ENCODE peak calls at places on chromosome 1, in five cellular contexts. W, J, K, X and Z are unnamed samples.

GRCh38 chr1:37575692-37576091 is 19.0 kb downstream of the DNALI1 start:
- DNase-seq in W (no peak), J (no peak), K (no peak), X (no peak), Z (no peak)

GRCh38 chr1:183226963-183227362 is 40.9 kb downstream of the LAMC2 start:
- DNase-seq in W (no peak), J (no peak), K (no peak), X (no peak), Z (peak; percentile 32)

GRCh38 chr1:51341876-51342496 is 11.6 kb upstream of the TTC39A start:
- DNase-seq in W (no peak), J (no peak), K (no peak), X (no peak), Z (peak; percentile 16)

GRCh38 chr1:58839871-58840835 is 56.3 kb upstream of the JUN start:
- DNase-seq in W (no peak), J (peak; percentile 56), K (no peak), X (no peak), Z (no peak)

GRCh38 chr1:211577826-211578639 is 928 bp downstream of the SLC30A1 start:
- DNase-seq in W (peak; percentile 74), J (peak; percentile 58), K (peak; percentile 96), X (peak; percentile 80), Z (peak; percentile 79)

GRCh38 chr1:56550132-56550531 is 29.2 kb downstream of the PLPP3 start:
- DNase-seq in W (no peak), J (no peak), K (no peak), X (no peak), Z (no peak)

GRCh38 chr1:89567797-89568196 is 43.2 kb downstream of the LRRC8B start:
- DNase-seq in W (no peak), J (no peak), K (no peak), X (no peak), Z (no peak)

GRCh38 chr1:234721476-234722266 is 111.7 kb upstream of the IRF2BP2 start:
- DNase-seq in W (no peak), J (peak; percentile 50), K (no peak), X (no peak), Z (no peak)

GRCh38 chr1:156706647-156707008 is 1.2 kb upstream of the CRABP2 start:
- DNase-seq in W (no peak), J (no peak), K (peak; percentile 76), X (no peak), Z (no peak)

GRCh38 chr1:157803851-157804250 is 16.1 kb downstream of the FCRL1 start:
- DNase-seq in W (peak; percentile 40), J (no peak), K (no peak), X (no peak), Z (no peak)

GRCh38 chr1:206470692-206471414 is 577 bp downstream of the IKBKE start:
- DNase-seq in W (peak; percentile 70), J (peak; percentile 60), K (peak; percentile 86), X (no peak), Z (peak; percentile 86)

GRCh38 chr1:38071530-38072266 is 25.1 kb upstream of the POU3F1 start:
- DNase-seq in W (no peak), J (peak; percentile 59), K (no peak), X (no peak), Z (no peak)

GRCh38 chr1:212161231-212161781 is 123.9 kb upstream of the PPP2R5A start:
- DNase-seq in W (no peak), J (peak; percentile 77), K (no peak), X (no peak), Z (no peak)

GRCh38 chr1:6262570-6263420 is 1.9 kb upstream of the GPR153 start:
- DNase-seq in W (no peak), J (no peak), K (no peak), X (no peak), Z (no peak)

GRCh38 chr1:38258085-38258484 is 211.5 kb upstream of the POU3F1 start:
- DNase-seq in W (no peak), J (no peak), K (peak; percentile 42), X (no peak), Z (no peak)

GRCh38 chr1:115063238-115063901 is 25.9 kb downstream of the TSPAN2 start:
- DNase-seq in W (no peak), J (peak; percentile 39), K (no peak), X (no peak), Z (peak; percentile 59)

GRCh38 chr1:212981025-212981495 is 30.7 kb downstream of the VASH2 start:
- DNase-seq in W (no peak), J (peak; percentile 20), K (no peak), X (no peak), Z (no peak)

GRCh38 chr1:221035680-221036153 is 156.5 kb downstream of the HLX start:
- DNase-seq in W (no peak), J (peak; percentile 21), K (no peak), X (no peak), Z (no peak)

GRCh38 chr1:202835548-202836072 is 24.9 kb downstream of the PCAT6 start:
- DNase-seq in W (peak; percentile 34), J (no peak), K (no peak), X (no peak), Z (peak; percentile 61)

GRCh38 chr1:43382027-43382771 is 7.4 kb downstream of the MED8 start:
- DNase-seq in W (no peak), J (no peak), K (no peak), X (no peak), Z (no peak)

GRCh38 chr1:88892146-88892877 is 945 bp upstream of the GTF2B start:
- DNase-seq in W (no peak), J (no peak), K (no peak), X (no peak), Z (peak; percentile 32)

GRCh38 chr1:155176544-155177071 is 3.0 kb downstream of the TRIM46 start:
- DNase-seq in W (peak; percentile 81), J (peak; percentile 66), K (peak; percentile 93), X (peak; percentile 73), Z (peak; percentile 93)

GRCh38 chr1:58689167-58689566 is 10.7 kb downstream of the MYSM1 start:
- DNase-seq in W (no peak), J (no peak), K (no peak), X (no peak), Z (no peak)

GRCh38 chr1:118984086-118984989 is 3.8 kb downstream of the TBX15 start:
- DNase-seq in W (no peak), J (no peak), K (no peak), X (no peak), Z (no peak)

GRCh38 chr1:43693371-43693770 is 14.0 kb upstream of the ST3GAL3 start:
- DNase-seq in W (no peak), J (no peak), K (no peak), X (no peak), Z (no peak)

GRCh38 chr1:11523261-11523660 is 44.3 kb downstream of the DISP3 start:
- DNase-seq in W (no peak), J (no peak), K (peak; percentile 56), X (no peak), Z (no peak)

GRCh38 chr1:53499257-53500183 is 40.3 kb downstream of the DMRTB1 start:
- DNase-seq in W (no peak), J (no peak), K (no peak), X (no peak), Z (no peak)

GRCh38 chr1:24745711-24746582 is 700 bp downstream of the CLIC4 start:
- DNase-seq in W (peak; percentile 46), J (peak; percentile 74), K (peak; percentile 64), X (no peak), Z (peak; percentile 28)

GRCh38 chr1:25821112-25821476 is 1.3 kb downstream of the MTFR1L start:
- DNase-seq in W (no peak), J (no peak), K (peak; percentile 73), X (no peak), Z (no peak)

GRCh38 chr1:35287807-35288640 is 19.5 kb downstream of the ZMYM4 start:
- DNase-seq in W (no peak), J (peak; percentile 63), K (no peak), X (no peak), Z (no peak)
- TF ChIP-seq CTCF in W (no peak), J (no peak), K (no peak), X (no peak), Z (no peak)

DNA sequence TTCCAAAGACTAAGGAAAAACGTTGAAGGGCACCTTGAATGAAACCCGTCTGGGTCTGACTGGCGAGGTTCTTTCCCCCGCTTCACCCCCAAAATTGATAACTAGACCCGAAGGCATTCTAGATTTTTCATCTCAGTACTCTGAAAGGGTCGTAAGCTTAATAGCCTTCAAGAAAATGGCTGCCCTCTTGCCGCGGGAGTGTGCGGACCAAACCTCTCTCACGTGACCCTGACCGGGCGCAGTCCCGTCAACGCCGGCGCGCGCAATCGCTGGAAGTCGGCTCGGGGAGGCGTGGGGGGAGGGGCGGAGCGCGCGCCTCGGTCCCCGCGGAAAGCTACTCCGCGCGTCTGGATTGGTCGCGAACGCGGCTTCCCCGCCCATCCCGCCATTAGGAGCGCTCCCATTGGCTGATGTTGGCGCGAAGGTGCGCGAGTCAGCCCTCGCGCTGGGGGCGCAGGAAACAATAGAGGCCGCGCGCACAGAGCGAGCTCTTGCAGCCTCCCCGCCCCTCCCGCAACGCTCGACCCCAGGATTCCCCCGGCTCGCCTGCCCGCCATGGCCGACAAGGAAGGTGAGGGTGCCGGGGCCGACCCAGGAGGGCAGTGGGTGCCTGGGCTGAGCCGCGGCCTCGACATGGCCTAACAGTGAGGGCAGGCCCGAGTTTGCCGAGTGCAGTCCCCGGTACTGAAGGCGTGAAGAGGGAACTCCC is at the start of gene RBBP4:
- DNase-seq in W (peak; percentile 95), J (peak; percentile 87), K (peak; percentile 99), X (peak; percentile 99), Z (peak; percentile 97)
- TF ChIP-seq CTCF in W (no peak), J (no peak), K (no peak), X (no peak), Z (no peak)

DNA sequence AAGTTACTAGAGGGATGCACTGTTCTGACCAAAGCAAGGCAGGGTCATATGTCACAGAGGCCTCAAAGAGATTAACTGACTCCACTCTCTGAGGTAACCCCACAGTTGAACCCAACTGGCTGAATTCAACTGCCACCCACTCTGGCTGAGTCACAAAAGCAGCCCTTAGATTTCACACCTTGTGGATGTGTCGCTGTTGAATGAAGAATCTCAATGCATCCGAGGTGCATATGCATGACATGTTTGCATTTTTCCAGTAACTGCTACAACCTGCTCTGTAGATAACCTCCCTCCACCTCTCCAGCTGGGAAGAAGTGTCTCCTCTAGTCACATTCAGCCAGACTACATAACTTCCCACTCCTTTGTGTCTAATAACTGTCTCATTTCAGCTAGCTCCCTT is 27.9 kb upstream of the KIF21B start:
- DNase-seq in W (no peak), J (no peak), K (no peak), X (no peak), Z (peak; percentile 57)
- TF ChIP-seq CTCF in W (no peak), J (no peak), K (no peak), X (no peak), Z (no peak)

DNA sequence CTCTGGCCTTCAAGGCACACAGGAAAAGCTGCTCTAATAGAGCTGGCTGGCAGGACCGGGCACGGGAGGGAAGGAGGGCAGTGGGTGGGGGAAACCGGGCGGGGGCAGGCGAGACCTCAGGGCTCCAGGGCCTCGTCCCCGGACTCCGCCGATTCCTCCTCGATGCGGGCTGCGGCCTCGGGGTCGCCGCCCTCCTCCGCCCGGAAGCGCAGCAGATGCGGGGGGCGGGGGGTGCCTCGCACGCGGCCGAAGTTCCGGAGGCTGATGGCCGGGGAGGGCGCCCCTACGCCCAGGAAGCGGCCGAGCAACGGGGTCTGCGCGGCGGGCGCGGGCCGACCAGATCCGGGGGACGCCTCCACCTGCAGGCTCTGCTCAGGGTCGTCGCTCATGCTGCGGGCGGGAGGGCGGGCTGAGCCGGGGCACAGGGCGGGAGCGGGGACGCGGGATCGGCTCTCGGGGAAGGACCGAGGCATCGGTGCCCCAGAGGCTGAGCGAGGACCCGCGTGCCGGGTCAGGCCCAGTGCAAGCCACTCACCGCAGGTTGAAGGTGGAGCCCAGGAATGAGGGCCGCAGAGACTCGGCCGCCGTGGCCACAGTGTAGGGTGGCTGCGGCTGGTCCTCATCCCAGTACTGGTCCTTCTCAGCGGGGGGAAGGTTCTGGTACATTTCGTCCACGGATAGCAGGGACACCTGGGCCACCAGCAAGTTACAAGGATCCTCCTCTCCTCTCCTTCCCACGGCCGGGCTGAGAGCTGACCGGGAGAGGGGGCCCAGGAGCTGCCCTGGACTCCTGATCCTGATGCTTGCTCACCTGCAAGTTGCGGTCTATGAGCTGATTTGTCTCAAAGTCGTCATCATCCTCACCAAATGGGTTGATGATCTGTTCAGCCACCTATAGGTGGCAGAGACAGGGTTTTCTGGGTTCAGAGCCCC is 3.6 kb downstream of the BEST4 start:
- DNase-seq in W (peak; percentile 45), J (no peak), K (peak; percentile 88), X (peak; percentile 36), Z (peak; percentile 49)
- TF ChIP-seq CTCF in W (peak; percentile 18), J (peak; percentile 11), K (no peak), X (peak; percentile 21), Z (no peak)